ENCODE peak calls at places on chromosomes 5 and 9, in six cellular contexts. Z, Q, X, E, O and S are unnamed samples.

GRCh38 chr5:125152461-125153189 is 406.2 kb upstream of the ZNF608 start:
- DNase-seq in E (no peak), X (no peak), O (no peak), Z (no peak), Q (no peak), S (no peak)

GRCh38 chr9:109579191-109579948 is 81.3 kb upstream of the PTPN3 start:
- DNase-seq in E (no peak), O (no peak), X (no peak), Q (no peak), Z (no peak), S (no peak)

GRCh38 chr9:14768561-14769234 is 46.2 kb upstream of the CER1 start:
- DNase-seq in E (peak; percentile 33), Q (peak; percentile 15), Z (no peak), X (no peak), O (peak; percentile 42), S (peak; percentile 13)

GRCh38 chr9:127910613-127911205 is 6.1 kb downstream of the ST6GALNAC4 start:
- DNase-seq in Q (no peak), X (no peak), E (no peak), Z (no peak), O (no peak), S (no peak)

GRCh38 chr5:15003511-15003920 is 131.9 kb upstream of the ANKH start:
- DNase-seq in Z (peak; percentile 56), O (peak; percentile 46), Q (peak; percentile 80), E (peak; percentile 82), X (peak; percentile 13), S (peak; percentile 74)

GRCh38 chr5:158483202-158483870 is 616.4 kb downstream of the EBF1 start:
- DNase-seq in Q (no peak), O (no peak), E (no peak), X (no peak), Z (no peak), S (no peak)

GRCh38 chr9:109584205-109584604 is 86.1 kb upstream of the PTPN3 start:
- DNase-seq in Z (no peak), E (no peak), Q (no peak), O (no peak), X (no peak), S (no peak)

GRCh38 chr9:76441551-76442322 is 17.2 kb upstream of the GCNT1 start:
- DNase-seq in Q (no peak), O (no peak), E (no peak), Z (no peak), X (peak; percentile 72), S (no peak)

GRCh38 chr9:463455-464125 is 248.9 kb downstream of the DOCK8 start:
- DNase-seq in Q (no peak), E (no peak), Z (no peak), O (no peak), X (no peak), S (no peak)

GRCh38 chr9:21624675-21625477 is 142.8 kb upstream of the IFNE start:
- DNase-seq in X (no peak), O (no peak), E (no peak), Q (no peak), Z (no peak), S (no peak)

GRCh38 chr9:133107245-133107722 is 13.8 kb downstream of the RALGDS start:
- DNase-seq in Q (no peak), E (no peak), Z (no peak), X (no peak), O (no peak), S (no peak)
- TF ChIP-seq CTCF in Q (no peak), E (no peak), Z (no peak), X (no peak), O (no peak), S (no peak)

GRCh38 chr5:136040746-136041415 is 12.1 kb downstream of the TGFBI start:
- DNase-seq in Q (no peak), O (no peak), E (no peak), Z (peak; percentile 34), X (no peak), S (no peak)

GRCh38 chr5:136042156-136042555 is 13.4 kb downstream of the TGFBI start:
- DNase-seq in X (no peak), E (no peak), Z (no peak), O (no peak), Q (no peak), S (no peak)

GRCh38 chr5:136043968-136044610 is 15.3 kb downstream of the TGFBI start:
- DNase-seq in E (no peak), O (no peak), Z (no peak), X (no peak), Q (no peak), S (no peak)

GRCh38 chr5:136043551-136043950 is 14.8 kb downstream of the TGFBI start:
- DNase-seq in Z (no peak), E (no peak), Q (no peak), O (no peak), X (no peak), S (no peak)

GRCh38 chr5:136042665-136043121 is 13.9 kb downstream of the TGFBI start:
- DNase-seq in Z (no peak), X (no peak), Q (no peak), E (no peak), O (no peak), S (no peak)
- TF ChIP-seq POLR2AphosphoS5 in Z (no peak), X (no peak), Q (no peak), E (no peak), O (no peak), S (no peak)

DNA sequence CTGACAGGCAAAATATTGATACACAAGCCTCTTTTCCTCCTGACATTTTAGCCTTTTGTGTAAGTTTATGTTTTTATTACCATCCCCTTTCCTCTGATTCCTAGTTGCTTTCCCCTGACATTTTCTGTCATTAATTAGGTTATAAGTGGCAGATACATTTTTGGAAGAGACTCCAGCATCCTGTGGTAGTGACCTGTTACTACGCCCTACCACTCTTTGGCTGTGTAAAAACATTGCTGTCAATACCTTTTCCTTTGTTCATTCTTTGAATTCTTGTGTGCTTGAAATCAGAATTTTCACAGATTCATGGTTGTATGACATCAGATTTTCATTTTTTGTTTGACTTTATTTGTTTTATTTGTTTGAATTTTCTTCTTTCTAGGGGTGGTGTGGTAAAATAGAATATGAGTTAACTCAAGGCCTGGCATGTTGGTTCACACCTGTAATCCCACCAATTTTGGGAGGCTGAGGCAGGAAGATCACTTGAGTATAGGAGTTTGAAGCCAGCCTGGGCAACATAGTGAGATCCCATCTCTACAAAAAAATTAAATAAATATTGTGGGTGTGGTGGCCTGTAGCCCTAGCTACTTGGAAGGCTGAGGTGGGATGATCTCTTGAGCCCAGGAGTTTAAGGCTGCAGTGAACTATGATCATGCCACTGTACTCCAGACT is 43.4 kb downstream of the UBE2R2 start:
- DNase-seq in O (no peak), E (no peak), X (no peak), Z (no peak), Q (no peak), S (no peak)
- TF ChIP-seq CTCF in O (peak; percentile 54), E (no peak), X (peak; percentile 27), Z (no peak), Q (no peak), S (no peak)

GRCh38 chr5:171534009-171534895 is 114.8 kb downstream of the FGF18 start:
- DNase-seq in O (no peak), X (no peak), E (no peak), Z (peak; percentile 16), Q (peak; percentile 77), S (no peak)
- TF ChIP-seq POLR2AphosphoS5 in O (no peak), X (no peak), E (no peak), Z (no peak), Q (no peak), S (no peak)

GRCh38 chr9:71987471-71988371 is 72.7 kb downstream of the C9orf57 start:
- DNase-seq in X (no peak), E (no peak), O (no peak), Q (no peak), Z (no peak), S (no peak)

GRCh38 chr9:71981944-71982343 is 70.5 kb downstream of the C9orf85 start:
- DNase-seq in Q (no peak), E (no peak), O (no peak), X (no peak), Z (no peak), S (no peak)

GRCh38 chr9:71986860-71987259 is 73.6 kb downstream of the C9orf57 start:
- DNase-seq in E (no peak), X (no peak), O (no peak), Q (no peak), Z (no peak), S (no peak)

GRCh38 chr9:71984388-71985069 is 73.1 kb downstream of the C9orf85 start:
- DNase-seq in X (no peak), Z (no peak), O (no peak), E (no peak), Q (no peak), S (no peak)

DNA sequence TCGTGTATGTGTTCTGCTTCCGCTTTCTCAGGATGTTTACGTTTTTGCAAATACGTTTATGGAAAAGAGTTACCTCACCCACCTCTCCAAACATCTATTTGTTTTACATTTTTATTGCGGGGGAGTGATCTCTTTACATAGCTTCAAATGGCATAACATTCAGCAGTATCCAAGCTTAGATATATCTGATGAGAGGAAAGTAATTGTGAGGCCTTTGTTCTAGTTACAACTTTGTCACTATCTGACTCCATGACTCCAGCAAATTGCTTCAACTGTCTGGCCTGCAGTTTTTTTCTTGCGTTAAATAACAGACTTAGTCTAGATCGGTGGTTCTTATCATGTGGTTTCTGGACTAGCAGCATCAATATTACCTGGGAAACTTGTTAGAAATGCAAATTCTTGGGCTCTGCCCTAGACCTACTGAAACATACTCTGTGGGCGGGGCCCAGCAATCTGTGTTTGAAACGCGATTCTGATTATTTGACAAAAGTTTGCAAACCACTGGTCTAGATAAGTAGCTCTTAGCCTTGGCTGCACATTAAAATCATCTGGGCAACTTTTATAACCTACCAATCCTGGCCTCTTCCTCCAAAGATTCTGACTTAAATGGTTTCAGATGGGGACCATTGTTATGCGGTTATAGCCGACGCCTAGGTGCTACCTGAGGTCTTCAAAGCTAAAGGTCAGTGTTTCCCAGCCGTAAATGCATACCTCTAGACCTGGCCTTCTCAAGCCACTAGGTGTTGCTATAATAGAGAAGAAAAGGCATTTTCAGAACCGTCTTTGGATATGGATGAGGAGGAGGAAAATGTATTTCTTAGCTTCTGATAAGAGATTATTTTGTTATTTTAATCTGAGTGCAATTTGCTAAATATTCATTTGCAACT is 73.9 kb downstream of the C9orf85 start:
- DNase-seq in Z (no peak), Q (no peak), E (no peak), X (no peak), O (no peak), S (no peak)
- TF ChIP-seq CTCF in Z (no peak), Q (no peak), E (peak; percentile 38), X (no peak), O (peak; percentile 52), S (no peak)